ENCODE peak calls at places on chromosomes 5 and 9, in four cellular contexts. L is dorsolateral prefrontal cortex, D is mesendoderm, N is substantia nigra. P is an unnamed sample.

GRCh38 chr5:127029513-127030258 is 672 bp downstream of the MARCHF3 start:
- DNase-seq in L (no peak), N (no peak), D (peak), P (peak)

GRCh38 chr5:394671-395155 is 48.3 kb upstream of the EXOC3 start:
- DNase-seq in L (no peak), N (no peak), D (no peak), P (no peak)

GRCh38 chr5:126384985-126385384 is 38.2 kb upstream of the GRAMD2B start:
- DNase-seq in D (no peak), L (no peak), N (no peak), P (no peak)

GRCh38 chr5:168413062-168413461 is 73.2 kb upstream of the RARS1 start:
- DNase-seq in D (no peak), L (no peak), N (no peak), P (no peak)

GRCh38 chr9:98085955-98086354 is 29.4 kb downstream of the NANS start:
- DNase-seq in N (no peak), L (no peak), D (peak), P (no peak)

GRCh38 chr5:71528206-71528605 is 58.9 kb upstream of the MCCC2 start:
- DNase-seq in N (no peak), L (no peak), D (no peak), P (no peak)

GRCh38 chr9:126470251-126470993 is 143.3 kb upstream of the LMX1B start:
- DNase-seq in D (no peak), L (no peak), N (no peak), P (no peak)

GRCh38 chr5:14718778-14719177 is 54.3 kb downstream of the OTULIN start:
- DNase-seq in L (no peak), D (no peak), N (no peak), P (no peak)

GRCh38 chr9:17862081-17862480 is 283.2 kb downstream of the SH3GL2 start:
- DNase-seq in L (no peak), D (no peak), N (no peak), P (no peak)

GRCh38 chr5:165202144-165202910 is 1696.9 kb downstream of the MAT2B start:
- DNase-seq in L (no peak), N (no peak), D (no peak), P (no peak)

GRCh38 chr9:134130503-134131375 is 5.1 kb upstream of the WDR5 start:
- DNase-seq in D (peak), N (no peak), L (no peak), P (no peak)

GRCh38 chr5:132019857-132020555 is 8.5 kb upstream of the ACSL6 start:
- DNase-seq in D (no peak), N (no peak), L (no peak), P (peak)

GRCh38 chr5:140042551-140043507 is at the start of gene NRG2:
- DNase-seq in L (peak), D (peak), N (peak), P (peak)

GRCh38 chr9:87386490-87386889 is 111.2 kb upstream of the DAPK1 start:
- DNase-seq in N (no peak), D (no peak), L (no peak), P (no peak)

GRCh38 chr9:127135056-127135745 is 12.8 kb upstream of the ANGPTL2 start:
- DNase-seq in L (no peak), N (no peak), D (no peak), P (no peak)

GRCh38 chr5:149837680-149838269 is 106.8 kb downstream of the PDE6A start:
- DNase-seq in L (peak), D (peak), N (no peak), P (no peak)

GRCh38 chr5:141871870-141872269 is 6.3 kb downstream of the PCDH1 start:
- DNase-seq in L (no peak), D (no peak), N (no peak), P (no peak)
- H3K27ac ChIP-seq in L (peak), D (no peak), N (no peak), P (no peak)

DNA sequence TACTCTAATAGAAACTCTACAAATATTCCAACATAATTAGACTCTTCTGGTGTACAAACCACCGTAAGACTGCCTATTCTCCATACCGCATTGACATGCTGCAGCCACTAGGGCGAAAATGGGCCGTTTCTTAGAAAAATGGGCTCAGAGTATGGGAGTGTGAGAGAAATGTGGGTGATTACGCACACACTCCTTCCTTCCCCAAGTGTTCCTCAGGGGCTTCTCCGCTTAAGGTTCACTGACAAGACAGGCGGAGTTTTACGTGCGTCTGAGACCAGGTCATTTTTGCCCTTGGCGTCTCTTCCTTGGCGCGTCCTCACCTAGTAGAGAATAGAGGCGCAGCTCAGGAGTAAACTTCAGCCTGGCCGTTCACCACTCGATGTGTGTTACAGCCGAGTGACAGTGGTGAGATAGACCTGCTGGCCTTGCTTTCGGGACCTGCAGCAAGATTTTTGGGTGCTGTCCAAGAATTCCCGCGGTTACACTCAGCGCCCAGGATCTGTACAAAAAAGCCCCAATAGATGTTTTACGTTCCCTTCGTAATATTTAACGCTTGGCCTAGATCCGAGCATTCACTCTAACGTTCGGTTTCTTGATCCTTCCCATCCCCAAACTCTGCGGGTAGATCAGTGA is 1.8 kb upstream of the NTRK2 start:
- DNase-seq in L (peak), N (no peak), D (peak), P (no peak)
- H3K27ac ChIP-seq in L (peak), N (peak), D (no peak), P (no peak)

GRCh38 chr9:7965091-7965490 is 165.5 kb upstream of the DMAC1 start:
- DNase-seq in D (no peak), L (no peak), N (no peak), P (no peak)

GRCh38 chr9:7967851-7968250 is 168.3 kb upstream of the DMAC1 start:
- DNase-seq in D (peak), L (no peak), N (no peak), P (no peak)

GRCh38 chr9:7970666-7971335 is 171.2 kb upstream of the DMAC1 start:
- DNase-seq in N (no peak), D (no peak), L (no peak), P (no peak)

GRCh38 chr9:7968642-7969041 is 169.1 kb upstream of the DMAC1 start:
- DNase-seq in N (no peak), L (no peak), D (no peak), P (no peak)

GRCh38 chr9:7967093-7967827 is 167.7 kb upstream of the DMAC1 start:
- DNase-seq in N (no peak), L (no peak), D (no peak), P (no peak)
- H3K27ac ChIP-seq in N (no peak), L (no peak), D (no peak), P (no peak)

DNA sequence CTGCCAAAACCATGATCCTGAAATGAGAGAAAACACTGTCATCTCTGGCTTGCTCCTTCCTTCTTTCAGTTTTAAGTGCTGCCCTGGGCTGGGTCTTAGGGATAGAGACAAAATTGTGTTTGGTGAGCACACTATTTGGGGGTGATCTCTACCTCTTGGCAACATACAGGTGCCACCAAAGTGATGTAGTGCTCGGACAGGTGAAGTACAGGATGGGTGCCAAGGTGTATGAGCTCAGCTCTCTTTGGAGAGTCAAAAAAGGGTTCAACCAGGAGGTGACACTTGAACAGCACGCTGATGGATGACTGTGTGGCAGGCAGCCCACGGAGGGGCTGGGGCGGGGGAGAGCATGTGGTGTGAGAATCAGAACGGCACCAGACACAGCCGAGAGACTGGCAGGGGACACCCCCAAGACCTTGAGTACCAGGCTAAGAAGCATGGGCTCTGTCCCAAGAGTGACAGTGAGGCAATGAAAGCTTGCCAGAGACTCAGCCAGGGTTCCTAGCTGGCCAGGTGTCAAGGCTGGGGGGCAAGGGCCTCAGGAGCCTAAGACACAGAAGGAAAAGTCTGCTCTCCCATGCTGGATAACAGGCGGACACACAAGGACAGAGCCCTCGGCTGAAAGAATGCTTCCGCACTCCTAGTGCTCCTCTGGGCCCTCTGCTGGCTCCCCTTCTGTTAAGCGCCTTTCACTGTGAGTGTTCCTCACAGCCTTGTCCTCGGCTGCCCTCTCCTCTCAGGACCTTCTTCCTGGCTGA is 2.5 kb downstream of the NHP2 start:
- DNase-seq in D (peak), N (no peak), L (no peak), P (no peak)
- H3K27ac ChIP-seq in D (no peak), N (no peak), L (no peak), P (no peak)

GRCh38 chr5:116536279-116537161 is 38.1 kb downstream of the SEMA6A start:
- DNase-seq in L (no peak), D (no peak), N (peak), P (no peak)
- H3K27ac ChIP-seq in L (peak), D (no peak), N (peak), P (no peak)

DNA sequence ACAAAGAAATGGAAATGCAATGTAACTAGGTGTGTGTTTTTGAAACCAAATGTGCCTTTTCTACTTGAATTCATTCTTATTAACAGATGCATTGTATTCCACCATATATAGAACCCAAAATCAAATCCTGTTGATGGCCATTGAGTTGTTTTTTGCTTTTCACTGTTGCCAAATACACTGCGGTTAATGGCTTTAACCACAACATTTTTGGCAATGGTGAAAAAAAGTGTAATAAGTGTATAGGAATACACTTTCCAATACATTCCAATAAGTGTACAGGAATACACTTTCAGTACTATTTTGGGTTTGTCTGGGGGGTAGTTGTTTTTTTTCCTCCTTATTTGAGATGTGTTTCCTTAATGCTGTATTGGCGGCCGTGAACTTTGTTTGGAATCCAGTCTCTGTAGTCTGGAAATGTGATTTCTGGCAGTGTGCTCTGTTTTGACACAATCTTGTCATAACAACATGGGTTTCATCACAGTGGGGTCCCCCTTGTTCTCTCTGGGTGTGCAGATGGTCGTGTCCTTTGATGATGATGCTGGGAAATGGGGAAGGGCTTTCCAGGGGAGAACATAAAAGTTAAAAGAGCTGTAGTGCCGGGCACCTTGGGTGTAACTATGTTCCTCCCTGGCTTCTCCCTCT is 44.5 kb downstream of the RCL1 start:
- DNase-seq in L (no peak), D (no peak), N (no peak), P (no peak)
- H3K27ac ChIP-seq in L (peak), D (no peak), N (no peak), P (no peak)

DNA sequence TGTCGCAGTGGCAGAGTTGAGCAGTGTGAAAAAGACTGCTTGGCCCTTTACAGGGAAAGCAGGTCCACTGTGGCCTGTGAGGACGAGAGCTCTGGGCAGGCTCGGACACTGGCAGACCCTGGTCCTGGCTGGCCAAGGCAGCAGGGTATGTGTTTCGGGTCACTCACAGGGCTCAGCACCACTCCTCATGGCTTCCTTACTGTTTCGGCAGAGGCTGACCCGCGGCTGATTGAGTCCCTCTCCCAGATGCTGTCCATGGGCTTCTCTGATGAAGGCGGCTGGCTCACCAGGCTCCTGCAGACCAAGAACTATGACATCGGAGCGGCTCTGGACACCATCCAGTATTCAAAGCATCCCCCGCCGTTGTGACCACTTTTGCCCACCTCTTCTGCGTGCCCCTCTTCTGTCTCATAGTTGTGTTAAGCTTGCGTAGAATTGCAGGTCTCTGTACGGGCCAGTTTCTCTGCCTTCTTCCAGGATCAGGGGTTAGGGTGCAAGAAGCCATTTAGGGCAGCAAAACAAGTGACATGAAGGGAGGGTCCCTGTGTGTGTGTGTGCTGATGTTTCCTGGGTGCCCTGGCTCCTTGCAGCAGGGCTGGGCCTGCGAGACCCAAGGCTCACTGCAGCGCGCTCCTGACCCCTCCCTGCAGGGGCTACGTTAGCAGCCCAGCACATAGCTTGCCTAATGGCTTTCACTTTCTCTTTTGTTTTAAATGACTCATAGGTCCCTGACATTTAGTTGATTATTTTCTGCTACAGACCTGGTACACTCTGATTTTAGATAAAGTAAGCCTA is 15.7 kb downstream of the SQSTM1 start:
- DNase-seq in L (peak), D (no peak), N (no peak), P (peak)
- H3K27ac ChIP-seq in L (no peak), D (no peak), N (no peak), P (peak)

P was measured in CD8-positive, alpha-beta memory T cell.